ENCODE peak calls at places on chromosomes 12 and 14, in ten cellular contexts. One of them, this sample, is unnamed.

GRCh38 chr14:23660290-23661226 is 24.4 kb downstream of the DHRS2 start:
- DNase-seq in AG20443: no peak
- DNase-seq in HS-27A: no peak
- DNase-seq in HuH-7.5: no peak
- DNase-seq in bronchial epithelial cell: no peak
- DNase-seq in CMK: no peak
- DNase-seq in uterus: no peak
- DNase-seq in left cardiac atrium: no peak
- DNase-seq in NCI-H2029 treated with DMSO at 0.1 percent for 48 hours: no peak
- DNase-seq in dorsolateral prefrontal cortex: no peak
- DNase-seq in this sample: no peak

GRCh38 chr12:40992674-40993073 is 195.4 kb upstream of the PDZRN4 start:
- DNase-seq in AG20443: no peak
- DNase-seq in HS-27A: no peak
- DNase-seq in HuH-7.5: no peak
- DNase-seq in bronchial epithelial cell: peak; percentile 56
- DNase-seq in CMK: no peak
- DNase-seq in uterus: no peak
- DNase-seq in left cardiac atrium: no peak
- DNase-seq in NCI-H2029 treated with DMSO at 0.1 percent for 48 hours: no peak
- DNase-seq in dorsolateral prefrontal cortex: no peak
- DNase-seq in this sample: no peak

GRCh38 chr12:54360717-54361456 is 3.4 kb downstream of the GPR84 start:
- DNase-seq in AG20443: peak; percentile 58
- DNase-seq in HS-27A: peak; percentile 68
- DNase-seq in HuH-7.5: peak; percentile 62
- DNase-seq in bronchial epithelial cell: peak; percentile 69
- DNase-seq in CMK: no peak
- DNase-seq in uterus: peak; percentile 89
- DNase-seq in left cardiac atrium: peak; percentile 73
- DNase-seq in NCI-H2029 treated with DMSO at 0.1 percent for 48 hours: peak; percentile 65
- DNase-seq in dorsolateral prefrontal cortex: peak; percentile 92
- DNase-seq in this sample: peak; percentile 63

GRCh38 chr12:67519824-67520433 is 128.6 kb upstream of the DYRK2 start:
- DNase-seq in AG20443: no peak
- DNase-seq in HS-27A: no peak
- DNase-seq in HuH-7.5: no peak
- DNase-seq in bronchial epithelial cell: no peak
- DNase-seq in CMK: no peak
- DNase-seq in uterus: no peak
- DNase-seq in left cardiac atrium: no peak
- DNase-seq in NCI-H2029 treated with DMSO at 0.1 percent for 48 hours: peak; percentile 67
- DNase-seq in dorsolateral prefrontal cortex: no peak
- DNase-seq in this sample: no peak

GRCh38 chr12:42794811-42795210 is 205.3 kb upstream of the PRICKLE1 start:
- DNase-seq in AG20443: peak; percentile 21
- DNase-seq in HS-27A: no peak
- DNase-seq in HuH-7.5: no peak
- DNase-seq in bronchial epithelial cell: peak; percentile 14
- DNase-seq in CMK: no peak
- DNase-seq in uterus: no peak
- DNase-seq in left cardiac atrium: no peak
- DNase-seq in NCI-H2029 treated with DMSO at 0.1 percent for 48 hours: no peak
- DNase-seq in dorsolateral prefrontal cortex: no peak
- DNase-seq in this sample: no peak

GRCh38 chr14:57277062-57277461 is 8.3 kb downstream of the AP5M1 start:
- DNase-seq in AG20443: no peak
- DNase-seq in HS-27A: no peak
- DNase-seq in HuH-7.5: no peak
- DNase-seq in bronchial epithelial cell: no peak
- DNase-seq in CMK: no peak
- DNase-seq in uterus: no peak
- DNase-seq in left cardiac atrium: no peak
- DNase-seq in NCI-H2029 treated with DMSO at 0.1 percent for 48 hours: no peak
- DNase-seq in dorsolateral prefrontal cortex: no peak
- DNase-seq in this sample: no peak

GRCh38 chr14:21498540-21499526 is 12.3 kb downstream of the METTL3 start:
- DNase-seq in AG20443: peak; percentile 50
- DNase-seq in HS-27A: no peak
- DNase-seq in HuH-7.5: peak; percentile 23
- DNase-seq in bronchial epithelial cell: peak; percentile 47
- DNase-seq in CMK: peak; percentile 17
- DNase-seq in uterus: no peak
- DNase-seq in left cardiac atrium: no peak
- DNase-seq in NCI-H2029 treated with DMSO at 0.1 percent for 48 hours: peak; percentile 17
- DNase-seq in dorsolateral prefrontal cortex: no peak
- DNase-seq in this sample: no peak

GRCh38 chr12:48925218-48925871 is at the start of gene FKBP11:
- DNase-seq in AG20443: peak; percentile 93
- DNase-seq in HS-27A: no peak
- DNase-seq in HuH-7.5: peak; percentile 73
- DNase-seq in bronchial epithelial cell: peak; percentile 36
- DNase-seq in CMK: no peak
- DNase-seq in uterus: peak; percentile 34
- DNase-seq in left cardiac atrium: peak; percentile 82
- DNase-seq in NCI-H2029 treated with DMSO at 0.1 percent for 48 hours: no peak
- DNase-seq in dorsolateral prefrontal cortex: no peak
- DNase-seq in this sample: peak; percentile 19

GRCh38 chr14:70721542-70721941 is 79.8 kb downstream of the TTC9 start:
- DNase-seq in AG20443: no peak
- DNase-seq in HS-27A: no peak
- DNase-seq in HuH-7.5: no peak
- DNase-seq in bronchial epithelial cell: no peak
- DNase-seq in CMK: no peak
- DNase-seq in uterus: no peak
- DNase-seq in left cardiac atrium: no peak
- DNase-seq in NCI-H2029 treated with DMSO at 0.1 percent for 48 hours: no peak
- DNase-seq in dorsolateral prefrontal cortex: no peak
- DNase-seq in this sample: no peak

GRCh38 chr12:3931721-3932120 is 58.5 kb upstream of the PARP11 start:
- DNase-seq in AG20443: no peak
- DNase-seq in HS-27A: no peak
- DNase-seq in HuH-7.5: no peak
- DNase-seq in bronchial epithelial cell: peak; percentile 34
- DNase-seq in CMK: no peak
- DNase-seq in uterus: no peak
- DNase-seq in left cardiac atrium: no peak
- DNase-seq in NCI-H2029 treated with DMSO at 0.1 percent for 48 hours: no peak
- DNase-seq in dorsolateral prefrontal cortex: no peak
- DNase-seq in this sample: no peak

GRCh38 chr12:133120385-133121191 is 9.5 kb downstream of the ZNF891 start:
- DNase-seq in AG20443: no peak
- DNase-seq in HS-27A: no peak
- DNase-seq in HuH-7.5: no peak
- DNase-seq in bronchial epithelial cell: peak; percentile 4
- DNase-seq in CMK: no peak
- DNase-seq in uterus: no peak
- DNase-seq in left cardiac atrium: no peak
- DNase-seq in NCI-H2029 treated with DMSO at 0.1 percent for 48 hours: no peak
- DNase-seq in dorsolateral prefrontal cortex: no peak
- DNase-seq in this sample: no peak

GRCh38 chr12:47438175-47438574 is 267.7 kb downstream of the RPAP3 start:
- DNase-seq in AG20443: no peak
- DNase-seq in HS-27A: no peak
- DNase-seq in HuH-7.5: no peak
- DNase-seq in bronchial epithelial cell: no peak
- DNase-seq in CMK: no peak
- DNase-seq in uterus: no peak
- DNase-seq in left cardiac atrium: no peak
- DNase-seq in NCI-H2029 treated with DMSO at 0.1 percent for 48 hours: no peak
- DNase-seq in dorsolateral prefrontal cortex: no peak
- DNase-seq in this sample: no peak

GRCh38 chr12:115060477-115061168 is 376.6 kb upstream of the TBX3 start:
- DNase-seq in AG20443: no peak
- DNase-seq in HS-27A: no peak
- DNase-seq in HuH-7.5: no peak
- DNase-seq in bronchial epithelial cell: no peak
- DNase-seq in CMK: no peak
- DNase-seq in uterus: no peak
- DNase-seq in left cardiac atrium: no peak
- DNase-seq in NCI-H2029 treated with DMSO at 0.1 percent for 48 hours: peak; percentile 39
- DNase-seq in dorsolateral prefrontal cortex: no peak
- DNase-seq in this sample: no peak

GRCh38 chr14:66507722-66508546 is at the start of gene GPHN:
- DNase-seq in AG20443: peak; percentile 97
- DNase-seq in HS-27A: peak; percentile 94
- DNase-seq in HuH-7.5: peak; percentile 76
- DNase-seq in bronchial epithelial cell: peak; percentile 97
- DNase-seq in CMK: peak; percentile 76
- DNase-seq in uterus: peak; percentile 95
- DNase-seq in left cardiac atrium: peak; percentile 98
- DNase-seq in NCI-H2029 treated with DMSO at 0.1 percent for 48 hours: peak; percentile 50
- DNase-seq in dorsolateral prefrontal cortex: peak; percentile 94
- DNase-seq in this sample: peak; percentile 90

GRCh38 chr12:94277426-94278000 is 129.1 kb downstream of the PLXNC1 start:
- DNase-seq in AG20443: no peak
- DNase-seq in HS-27A: no peak
- DNase-seq in HuH-7.5: no peak
- DNase-seq in bronchial epithelial cell: no peak
- DNase-seq in CMK: no peak
- DNase-seq in uterus: no peak
- DNase-seq in left cardiac atrium: no peak
- DNase-seq in NCI-H2029 treated with DMSO at 0.1 percent for 48 hours: no peak
- DNase-seq in dorsolateral prefrontal cortex: peak; percentile 66
- DNase-seq in this sample: peak; percentile 19

GRCh38 chr14:29842228-29842627 is 85.4 kb downstream of the PRKD1 start:
- DNase-seq in AG20443: no peak
- DNase-seq in HS-27A: no peak
- DNase-seq in HuH-7.5: no peak
- DNase-seq in bronchial epithelial cell: no peak
- DNase-seq in CMK: no peak
- DNase-seq in uterus: no peak
- DNase-seq in left cardiac atrium: no peak
- DNase-seq in NCI-H2029 treated with DMSO at 0.1 percent for 48 hours: no peak
- DNase-seq in dorsolateral prefrontal cortex: no peak
- DNase-seq in this sample: no peak

GRCh38 chr14:104923596-104924420 is 871 bp upstream of the PLD4 start:
- DNase-seq in AG20443: no peak
- DNase-seq in HS-27A: no peak
- DNase-seq in HuH-7.5: no peak
- DNase-seq in bronchial epithelial cell: no peak
- DNase-seq in CMK: no peak
- DNase-seq in uterus: no peak
- DNase-seq in left cardiac atrium: no peak
- DNase-seq in NCI-H2029 treated with DMSO at 0.1 percent for 48 hours: no peak
- DNase-seq in dorsolateral prefrontal cortex: no peak
- DNase-seq in this sample: no peak

GRCh38 chr12:121253638-121254335 is 42.7 kb downstream of the CAMKK2 start:
- DNase-seq in AG20443: no peak
- DNase-seq in HS-27A: no peak
- DNase-seq in HuH-7.5: no peak
- DNase-seq in bronchial epithelial cell: no peak
- DNase-seq in CMK: no peak
- DNase-seq in uterus: no peak
- DNase-seq in left cardiac atrium: no peak
- DNase-seq in NCI-H2029 treated with DMSO at 0.1 percent for 48 hours: no peak
- DNase-seq in dorsolateral prefrontal cortex: no peak
- DNase-seq in this sample: no peak

GRCh38 chr12:1821805-1822204 is 1.4 kb downstream of the LRTM2 start:
- DNase-seq in AG20443: no peak
- DNase-seq in HS-27A: no peak
- DNase-seq in HuH-7.5: no peak
- DNase-seq in bronchial epithelial cell: no peak
- DNase-seq in CMK: no peak
- DNase-seq in uterus: no peak
- DNase-seq in left cardiac atrium: no peak
- DNase-seq in NCI-H2029 treated with DMSO at 0.1 percent for 48 hours: no peak
- DNase-seq in dorsolateral prefrontal cortex: no peak
- DNase-seq in this sample: no peak

GRCh38 chr12:77995436-77996167 is 164.9 kb downstream of the NAV3 start:
- DNase-seq in AG20443: peak; percentile 55
- DNase-seq in HS-27A: peak; percentile 66
- DNase-seq in HuH-7.5: no peak
- DNase-seq in bronchial epithelial cell: peak; percentile 91
- DNase-seq in CMK: no peak
- DNase-seq in uterus: no peak
- DNase-seq in left cardiac atrium: no peak
- DNase-seq in NCI-H2029 treated with DMSO at 0.1 percent for 48 hours: no peak
- DNase-seq in dorsolateral prefrontal cortex: no peak
- DNase-seq in this sample: no peak

GRCh38 chr14:98694541-98694940 is 577.5 kb downstream of the BCL11B start:
- DNase-seq in AG20443: no peak
- DNase-seq in HS-27A: no peak
- DNase-seq in HuH-7.5: no peak
- DNase-seq in bronchial epithelial cell: peak; percentile 53
- DNase-seq in CMK: no peak
- DNase-seq in uterus: no peak
- DNase-seq in left cardiac atrium: no peak
- DNase-seq in NCI-H2029 treated with DMSO at 0.1 percent for 48 hours: no peak
- DNase-seq in dorsolateral prefrontal cortex: no peak
- DNase-seq in this sample: no peak

GRCh38 chr14:72544615-72545387 is 349.1 kb downstream of the DPF3 start:
- DNase-seq in AG20443: no peak
- DNase-seq in HS-27A: no peak
- DNase-seq in HuH-7.5: no peak
- DNase-seq in bronchial epithelial cell: no peak
- DNase-seq in CMK: no peak
- DNase-seq in uterus: no peak
- DNase-seq in left cardiac atrium: no peak
- DNase-seq in NCI-H2029 treated with DMSO at 0.1 percent for 48 hours: no peak
- DNase-seq in dorsolateral prefrontal cortex: no peak
- DNase-seq in this sample: no peak

GRCh38 chr12:68628698-68629097 is 18.0 kb downstream of the RAP1B start:
- DNase-seq in AG20443: no peak
- DNase-seq in HS-27A: no peak
- DNase-seq in HuH-7.5: no peak
- DNase-seq in bronchial epithelial cell: no peak
- DNase-seq in CMK: no peak
- DNase-seq in uterus: no peak
- DNase-seq in left cardiac atrium: no peak
- DNase-seq in NCI-H2029 treated with DMSO at 0.1 percent for 48 hours: no peak
- DNase-seq in dorsolateral prefrontal cortex: no peak
- DNase-seq in this sample: no peak

GRCh38 chr12:91009319-91009950 is 4.7 kb upstream of the EPYC start:
- DNase-seq in AG20443: no peak
- DNase-seq in HS-27A: no peak
- DNase-seq in HuH-7.5: no peak
- DNase-seq in bronchial epithelial cell: peak; percentile 20
- DNase-seq in CMK: no peak
- DNase-seq in uterus: no peak
- DNase-seq in left cardiac atrium: no peak
- DNase-seq in NCI-H2029 treated with DMSO at 0.1 percent for 48 hours: no peak
- DNase-seq in dorsolateral prefrontal cortex: no peak
- DNase-seq in this sample: no peak

GRCh38 chr12:56990648-56991318 is 15.6 kb downstream of the ZBTB39 start:
- DNase-seq in AG20443: no peak
- DNase-seq in HS-27A: no peak
- DNase-seq in HuH-7.5: no peak
- DNase-seq in bronchial epithelial cell: no peak
- DNase-seq in CMK: no peak
- DNase-seq in uterus: no peak
- DNase-seq in left cardiac atrium: no peak
- DNase-seq in NCI-H2029 treated with DMSO at 0.1 percent for 48 hours: no peak
- DNase-seq in dorsolateral prefrontal cortex: no peak
- DNase-seq in this sample: no peak

GRCh38 chr14:43914041-43914693 is 592.9 kb downstream of the FSCB start:
- DNase-seq in AG20443: no peak
- DNase-seq in HS-27A: no peak
- DNase-seq in HuH-7.5: no peak
- DNase-seq in bronchial epithelial cell: no peak
- DNase-seq in CMK: no peak
- DNase-seq in uterus: no peak
- DNase-seq in left cardiac atrium: peak; percentile 57
- DNase-seq in NCI-H2029 treated with DMSO at 0.1 percent for 48 hours: no peak
- DNase-seq in dorsolateral prefrontal cortex: no peak
- DNase-seq in this sample: no peak

This sample was measured in substantia nigra.